ENCODE peak calls at places on chromosomes 5 and 9, in five cellular contexts. P, L, J, W and M are unnamed samples.

GRCh38 chr5:112795944-112796678 is 58.4 kb downstream of the APC start:
- DNase-seq in L (no peak), W (peak; percentile 19), P (no peak), J (no peak), M (no peak)

GRCh38 chr9:12659220-12659619 is 34.0 kb upstream of the TYRP1 start:
- DNase-seq in P (no peak), W (no peak), J (no peak), L (no peak), M (no peak)

GRCh38 chr5:123524146-123524545 is 12.2 kb downstream of the CSNK1G3 start:
- DNase-seq in J (no peak), P (no peak), W (no peak), L (no peak), M (no peak)

GRCh38 chr5:148924817-148925216 is 98.4 kb downstream of the ADRB2 start:
- DNase-seq in P (no peak), L (no peak), W (no peak), J (no peak), M (no peak)

GRCh38 chr5:137470111-137470920 is 28.8 kb downstream of the SPOCK1 start:
- DNase-seq in L (peak; percentile 94), P (peak; percentile 87), J (no peak), W (peak; percentile 85), M (peak; percentile 100)

GRCh38 chr9:7844283-7844682 is 44.7 kb upstream of the DMAC1 start:
- DNase-seq in P (peak; percentile 5), W (peak; percentile 27), J (no peak), L (peak; percentile 7), M (peak; percentile 40)

GRCh38 chr9:126150411-126151030 is 176.1 kb upstream of the MVB12B start:
- DNase-seq in J (peak; percentile 67), W (no peak), P (no peak), L (no peak), M (no peak)

GRCh38 chr9:69898714-69899209 is 78.1 kb downstream of the CFAP95 start:
- DNase-seq in P (peak; percentile 59), J (no peak), L (peak; percentile 92), W (peak; percentile 59), M (peak; percentile 83)

GRCh38 chr9:4430492-4431261 is 59.6 kb upstream of the SLC1A1 start:
- DNase-seq in L (no peak), P (peak; percentile 52), J (no peak), W (no peak), M (peak; percentile 29)

GRCh38 chr5:142811840-142812557 is 41.8 kb downstream of the ARHGAP26 start:
- DNase-seq in J (no peak), P (no peak), L (no peak), W (no peak), M (no peak)

GRCh38 chr9:116156621-116157314 is 3.2 kb downstream of the PAPPA start:
- DNase-seq in L (peak; percentile 78), W (peak; percentile 85), J (peak; percentile 88), P (peak; percentile 95), M (peak; percentile 93)

GRCh38 chr5:93252165-93252564 is 328.9 kb downstream of the NR2F1-AS1 start:
- DNase-seq in P (peak; percentile 9), J (no peak), L (no peak), W (peak; percentile 17), M (peak; percentile 24)

GRCh38 chr5:179805070-179805528 is 1.6 kb downstream of the MGAT4B start:
- DNase-seq in L (no peak), P (no peak), J (no peak), W (no peak), M (no peak)

GRCh38 chr9:80553986-80554715 is 982.4 kb downstream of the TLE4 start:
- DNase-seq in W (no peak), L (no peak), P (no peak), J (no peak), M (no peak)

GRCh38 chr5:14424011-14424685 is 157.4 kb upstream of the OTULINL start:
- DNase-seq in P (no peak), J (no peak), W (no peak), L (no peak), M (no peak)

GRCh38 chr9:4959028-4959427 is 26.0 kb upstream of the JAK2 start:
- DNase-seq in L (no peak), W (no peak), P (no peak), J (no peak), M (no peak)

GRCh38 chr9:133701981-133702797 is 36.0 kb downstream of the SARDH start:
- DNase-seq in L (peak; percentile 15), P (peak; percentile 79), W (no peak), J (no peak), M (no peak)

GRCh38 chr9:19533373-19533772 is 124.6 kb downstream of the ACER2 start:
- DNase-seq in J (no peak), P (peak; percentile 82), W (no peak), L (peak; percentile 37), M (peak; percentile 3)

GRCh38 chr9:100281069-100281468 is 71.7 kb downstream of the TEX10 start:
- DNase-seq in L (no peak), J (no peak), W (no peak), P (no peak), M (no peak)

GRCh38 chr9:133158695-133159094 is 5.0 kb downstream of the GBGT1 start:
- DNase-seq in L (no peak), P (no peak), W (no peak), J (no peak), M (no peak)

GRCh38 chr5:61342066-61342465 is 10.0 kb downstream of the ZSWIM6 start:
- DNase-seq in P (no peak), J (no peak), L (peak; percentile 70), W (peak; percentile 58), M (peak; percentile 96)

GRCh38 chr9:108476574-108476973 is 379.2 kb downstream of the ACTL7B start:
- DNase-seq in W (no peak), J (no peak), L (peak; percentile 43), P (no peak), M (peak; percentile 80)

GRCh38 chr5:143761663-143762062 is 50.3 kb upstream of the HMHB1 start:
- DNase-seq in J (no peak), L (no peak), P (no peak), W (no peak), M (no peak)

GRCh38 chr9:135478858-135479468 is 619 bp upstream of the PPP1R26 start:
- DNase-seq in W (peak; percentile 51), J (no peak), P (peak; percentile 38), L (no peak), M (peak; percentile 11)
- TF ChIP-seq CTCF in W (peak; percentile 28), J (no peak), P (peak; percentile 3), L (peak; percentile 6), M (no peak)

GRCh38 chr5:100788417-100788816 is 114.7 kb downstream of the ST8SIA4 start:
- DNase-seq in J (no peak), W (no peak), L (no peak), P (no peak), M (no peak)

GRCh38 chr5:100790951-100791350 is 112.1 kb downstream of the ST8SIA4 start:
- DNase-seq in J (no peak), L (no peak), P (no peak), W (no peak), M (no peak)

GRCh38 chr5:100789641-100790160 is 113.4 kb downstream of the ST8SIA4 start:
- DNase-seq in P (no peak), J (no peak), L (no peak), W (no peak), M (no peak)

GRCh38 chr5:100791376-100791775 is 111.7 kb downstream of the ST8SIA4 start:
- DNase-seq in L (no peak), P (no peak), J (no peak), W (no peak), M (no peak)

DNA sequence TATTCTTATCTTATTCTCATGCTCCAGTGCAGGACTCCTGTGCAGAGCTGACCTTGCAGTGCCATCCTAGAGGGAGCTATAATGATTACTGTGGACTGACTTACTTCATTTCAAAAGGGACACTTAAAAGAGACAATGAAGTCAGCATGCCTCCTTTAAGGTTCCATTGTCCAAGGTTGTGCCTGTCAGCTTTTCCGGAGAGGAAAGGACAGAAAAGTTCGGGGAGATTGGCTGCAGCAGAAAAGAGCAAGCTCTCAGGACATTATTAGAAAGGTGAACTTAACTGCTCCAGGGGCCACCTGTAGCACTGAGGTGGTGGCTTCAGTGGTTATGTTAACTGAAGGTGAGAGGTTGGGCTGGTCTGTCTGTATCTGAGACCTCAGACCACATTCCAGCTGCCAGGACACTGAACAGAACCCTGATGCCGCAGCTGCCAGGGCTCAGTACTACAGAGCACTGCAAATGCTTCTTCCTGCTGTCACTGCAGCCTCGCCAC is 112.9 kb downstream of the ST8SIA4 start:
- DNase-seq in J (no peak), W (peak; percentile 33), L (no peak), P (no peak), M (no peak)
- TF ChIP-seq CTCF in J (no peak), W (peak; percentile 46), L (no peak), P (peak; percentile 6), M (no peak)

DNA sequence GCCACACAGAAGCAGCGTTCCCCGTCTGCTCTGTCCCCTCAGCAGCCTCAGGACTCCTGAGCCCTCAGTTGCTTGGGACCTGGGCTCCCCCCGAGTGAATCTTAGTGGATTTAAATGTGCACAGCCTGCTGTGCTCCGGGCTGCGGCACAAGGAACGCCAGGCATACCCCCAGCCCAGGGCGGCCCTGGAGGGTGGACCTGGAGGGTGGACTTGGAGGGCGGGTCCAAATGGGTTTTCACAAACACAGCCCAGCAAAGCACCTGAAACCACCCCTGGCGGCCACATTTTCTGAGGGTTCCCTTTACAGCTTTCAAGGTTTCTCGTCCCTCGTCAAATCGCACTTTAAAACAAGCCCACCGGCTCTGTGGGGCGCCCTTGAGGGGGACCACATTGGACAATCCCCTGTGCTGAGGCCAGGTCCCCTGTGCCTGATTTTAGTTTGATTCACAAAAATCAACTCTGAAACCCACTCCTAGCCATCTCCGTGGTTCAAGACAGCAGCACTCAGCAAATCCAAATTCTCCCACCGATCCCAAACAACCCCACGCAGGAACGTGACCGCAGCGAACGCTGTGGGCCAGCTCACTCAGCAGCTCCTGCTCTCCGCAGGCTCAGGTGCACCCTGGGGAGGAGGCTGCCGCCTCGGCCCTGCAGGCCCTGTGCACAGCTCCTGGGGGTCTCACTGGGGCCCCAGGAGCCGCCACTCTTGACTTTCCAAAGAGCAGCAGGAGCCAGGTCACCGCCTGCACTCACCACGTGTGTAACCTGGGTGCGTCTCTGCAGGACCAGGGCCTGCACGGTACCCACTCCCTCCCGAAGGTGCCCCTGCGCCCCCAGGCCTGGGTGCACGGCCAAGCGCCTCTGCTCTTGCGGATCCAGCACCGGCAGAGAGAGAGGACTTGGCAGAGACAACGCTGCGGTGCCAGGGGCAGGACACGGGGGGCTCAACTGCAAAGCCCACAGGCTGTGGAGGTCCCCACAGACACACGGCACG is 29.1 kb downstream of the TERT start:
- DNase-seq in J (no peak), L (no peak), W (no peak), P (no peak), M (no peak)
- TF ChIP-seq CTCF in J (no peak), L (no peak), W (no peak), P (no peak), M (no peak)

DNA sequence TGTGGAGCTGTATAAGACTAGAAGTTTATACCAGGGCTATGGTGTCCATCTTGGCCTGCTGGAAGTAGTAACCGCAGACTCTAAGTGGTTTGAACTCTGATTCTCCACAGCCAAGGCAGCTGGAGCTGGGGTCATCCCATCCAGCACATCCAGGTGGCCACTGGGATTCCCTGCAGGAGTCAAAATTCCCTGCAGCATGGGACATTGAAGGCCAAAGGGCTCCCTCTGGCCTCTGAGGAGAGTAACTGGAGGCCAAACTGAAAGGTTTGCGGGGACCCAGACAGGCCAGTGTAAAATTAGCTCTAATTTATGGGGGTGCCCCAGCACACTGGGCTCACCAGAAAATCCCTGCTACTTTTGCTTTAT is 12.2 kb upstream of the PRXL2C start:
- DNase-seq in P (no peak), W (no peak), L (no peak), J (no peak), M (no peak)
- TF ChIP-seq CTCF in P (no peak), W (no peak), L (no peak), J (no peak), M (no peak)